ENCODE peak calls at places on chromosomes 5 and 9, in eight cellular contexts. Z, P, G, U, K, M, S and Y are unnamed samples.

GRCh38 chr9:36041491-36041890 is 4.8 kb downstream of the RECK start:
- DNase-seq in Z (no peak), P (no peak), G (no peak), U (no peak), K (no peak), M (no peak), S (no peak), Y (no peak)

GRCh38 chr5:131634666-131634995 is 398 bp downstream of the RAPGEF6 start:
- DNase-seq in Z (peak), P (peak), G (no peak), U (no peak), K (peak), M (peak), S (peak), Y (peak)

GRCh38 chr9:73743826-73744225 is 592.2 kb downstream of the ANXA1 start:
- DNase-seq in Z (no peak), P (no peak), G (peak), U (no peak), K (no peak), M (no peak), S (peak), Y (no peak)

GRCh38 chr5:176178789-176179188 is 59.4 kb upstream of the SIMC1 start:
- DNase-seq in Z (no peak), P (peak), G (no peak), U (no peak), K (no peak), M (no peak), S (no peak), Y (no peak)

GRCh38 chr5:64947031-64947430 is 178.3 kb downstream of the CWC27 start:
- DNase-seq in Z (no peak), P (peak), G (peak), U (peak), K (no peak), M (no peak), S (peak), Y (no peak)

GRCh38 chr9:136757328-136757727 is 715 bp downstream of the LCN8 start:
- DNase-seq in Z (no peak), P (no peak), G (no peak), U (no peak), K (no peak), M (no peak), S (no peak), Y (no peak)

GRCh38 chr5:116032094-116032517 is at the start of gene ARL14EPL:
- DNase-seq in Z (no peak), P (peak), G (peak), U (no peak), K (no peak), M (peak), S (peak), Y (no peak)

GRCh38 chr9:76539180-76539579 is 80.2 kb downstream of the GCNT1 start:
- DNase-seq in Z (no peak), P (no peak), G (no peak), U (no peak), K (no peak), M (no peak), S (no peak), Y (no peak)

GRCh38 chr9:95048225-95049087 is 269.1 kb downstream of the FANCC start:
- DNase-seq in Z (peak), P (peak), G (peak), U (no peak), K (peak), M (peak), S (peak), Y (peak)

GRCh38 chr5:140182803-140183367 is 7.9 kb downstream of the CYSTM1 start:
- DNase-seq in Z (peak), P (peak), G (peak), U (no peak), K (no peak), M (peak), S (peak), Y (no peak)

GRCh38 chr9:15642369-15642962 is 89.6 kb downstream of the CCDC171 start:
- DNase-seq in Z (no peak), P (peak), G (no peak), U (peak), K (no peak), M (no peak), S (peak), Y (no peak)

GRCh38 chr9:69594180-69594579 is 78.0 kb downstream of the APBA1 start:
- DNase-seq in Z (no peak), P (no peak), G (no peak), U (no peak), K (no peak), M (no peak), S (no peak), Y (no peak)